ENCODE peak calls at places on chromosomes 6 and 20, in nine cellular contexts. One of them, this sample, is unnamed. For H3K9me3, the result is how much of the 10 kb centered on the place peaks cover.

GRCh38 chr6:13873288-13874190 is 51.2 kb upstream of the RNF182 start:
- DNase-seq in neural progenitor cell: peak
- DNase-seq in transverse colon: peak
- DNase-seq in fibroblast of lung: no peak
- DNase-seq in body of pancreas: peak
- DNase-seq in upper lobe of right lung: peak
- DNase-seq in cardiac muscle cell: peak
- DNase-seq in heart right ventricle: peak
- DNase-seq in ovary: peak
- DNase-seq in this sample: peak

GRCh38 chr6:52725530-52726192 is 37.6 kb downstream of the GSTA2 start:
- DNase-seq in neural progenitor cell: no peak
- DNase-seq in transverse colon: peak
- DNase-seq in fibroblast of lung: no peak
- DNase-seq in body of pancreas: peak
- DNase-seq in upper lobe of right lung: no peak
- DNase-seq in cardiac muscle cell: no peak
- DNase-seq in heart right ventricle: no peak
- DNase-seq in ovary: no peak
- DNase-seq in this sample: no peak

GRCh38 chr6:31597006-31597405 is 4.2 kb upstream of the NCR3 start:
- DNase-seq in neural progenitor cell: peak
- DNase-seq in transverse colon: no peak
- DNase-seq in fibroblast of lung: peak
- DNase-seq in body of pancreas: no peak
- DNase-seq in upper lobe of right lung: no peak
- DNase-seq in cardiac muscle cell: peak
- DNase-seq in heart right ventricle: no peak
- DNase-seq in ovary: no peak
- DNase-seq in this sample: no peak

GRCh38 chr6:97443408-97444080 is 160.5 kb upstream of the MMS22L start:
- DNase-seq in neural progenitor cell: no peak
- DNase-seq in transverse colon: no peak
- DNase-seq in fibroblast of lung: no peak
- DNase-seq in body of pancreas: no peak
- DNase-seq in upper lobe of right lung: no peak
- DNase-seq in cardiac muscle cell: no peak
- DNase-seq in heart right ventricle: no peak
- DNase-seq in ovary: no peak
- DNase-seq in this sample: no peak

GRCh38 chr6:68575765-68576439 is 59.2 kb upstream of the ADGRB3 start:
- DNase-seq in neural progenitor cell: peak
- DNase-seq in transverse colon: no peak
- DNase-seq in fibroblast of lung: peak
- DNase-seq in body of pancreas: peak
- DNase-seq in upper lobe of right lung: peak
- DNase-seq in cardiac muscle cell: peak
- DNase-seq in heart right ventricle: no peak
- DNase-seq in ovary: no peak
- DNase-seq in this sample: no peak

GRCh38 chr6:156853733-156854132 is 76.6 kb downstream of the ARID1B start:
- DNase-seq in neural progenitor cell: no peak
- DNase-seq in transverse colon: no peak
- DNase-seq in fibroblast of lung: no peak
- DNase-seq in body of pancreas: no peak
- DNase-seq in upper lobe of right lung: no peak
- DNase-seq in cardiac muscle cell: no peak
- DNase-seq in heart right ventricle: no peak
- DNase-seq in ovary: no peak
- DNase-seq in this sample: no peak

GRCh38 chr6:17038316-17038715 is 63.5 kb upstream of the STMND1 start:
- DNase-seq in neural progenitor cell: no peak
- DNase-seq in transverse colon: no peak
- DNase-seq in fibroblast of lung: peak
- DNase-seq in body of pancreas: no peak
- DNase-seq in upper lobe of right lung: no peak
- DNase-seq in cardiac muscle cell: no peak
- DNase-seq in heart right ventricle: no peak
- DNase-seq in ovary: no peak
- DNase-seq in this sample: no peak

GRCh38 chr6:107823047-107823557 is 1.0 kb downstream of the SCML4 start:
- DNase-seq in neural progenitor cell: no peak
- DNase-seq in transverse colon: no peak
- DNase-seq in fibroblast of lung: no peak
- DNase-seq in body of pancreas: no peak
- DNase-seq in upper lobe of right lung: no peak
- DNase-seq in cardiac muscle cell: no peak
- DNase-seq in heart right ventricle: no peak
- DNase-seq in ovary: no peak
- DNase-seq in this sample: peak

GRCh38 chr20:4563534-4563933 is 158.2 kb upstream of the PRND start:
- DNase-seq in neural progenitor cell: peak
- DNase-seq in transverse colon: no peak
- DNase-seq in fibroblast of lung: peak
- DNase-seq in body of pancreas: no peak
- DNase-seq in upper lobe of right lung: no peak
- DNase-seq in cardiac muscle cell: peak
- DNase-seq in heart right ventricle: no peak
- DNase-seq in ovary: no peak
- DNase-seq in this sample: no peak

GRCh38 chr6:168147205-168147738 is 68.3 kb upstream of the FRMD1 start:
- DNase-seq in neural progenitor cell: no peak
- DNase-seq in transverse colon: no peak
- DNase-seq in fibroblast of lung: no peak
- DNase-seq in body of pancreas: no peak
- DNase-seq in upper lobe of right lung: no peak
- DNase-seq in cardiac muscle cell: no peak
- DNase-seq in heart right ventricle: no peak
- DNase-seq in ovary: no peak
- DNase-seq in this sample: no peak

GRCh38 chr20:3751664-3752385 is 15.7 kb downstream of the ADISSP start:
- DNase-seq in neural progenitor cell: peak
- DNase-seq in transverse colon: peak
- DNase-seq in fibroblast of lung: no peak
- DNase-seq in body of pancreas: peak
- DNase-seq in upper lobe of right lung: peak
- DNase-seq in cardiac muscle cell: peak
- DNase-seq in heart right ventricle: peak
- DNase-seq in ovary: no peak
- DNase-seq in this sample: peak

GRCh38 chr6:36873612-36874011 is 991 bp downstream of the PPIL1 start:
- DNase-seq in neural progenitor cell: no peak
- DNase-seq in transverse colon: no peak
- DNase-seq in fibroblast of lung: no peak
- DNase-seq in body of pancreas: no peak
- DNase-seq in upper lobe of right lung: no peak
- DNase-seq in cardiac muscle cell: no peak
- DNase-seq in heart right ventricle: no peak
- DNase-seq in ovary: no peak
- DNase-seq in this sample: no peak

GRCh38 chr6:11701568-11701967 is 77.0 kb downstream of the ADTRP start:
- DNase-seq in neural progenitor cell: no peak
- DNase-seq in transverse colon: no peak
- DNase-seq in fibroblast of lung: no peak
- DNase-seq in body of pancreas: no peak
- DNase-seq in upper lobe of right lung: no peak
- DNase-seq in cardiac muscle cell: no peak
- DNase-seq in heart right ventricle: no peak
- DNase-seq in ovary: no peak
- DNase-seq in this sample: no peak

GRCh38 chr6:78629836-78630235 is 237.5 kb upstream of the IRAK1BP1 start:
- DNase-seq in neural progenitor cell: no peak
- DNase-seq in transverse colon: no peak
- DNase-seq in fibroblast of lung: no peak
- DNase-seq in body of pancreas: no peak
- DNase-seq in upper lobe of right lung: no peak
- DNase-seq in cardiac muscle cell: no peak
- DNase-seq in heart right ventricle: no peak
- DNase-seq in ovary: no peak
- DNase-seq in this sample: no peak

GRCh38 chr6:157869673-157870302 is 46.7 kb downstream of the SNX9 start:
- DNase-seq in neural progenitor cell: no peak
- DNase-seq in transverse colon: no peak
- DNase-seq in fibroblast of lung: no peak
- DNase-seq in body of pancreas: no peak
- DNase-seq in upper lobe of right lung: no peak
- DNase-seq in cardiac muscle cell: no peak
- DNase-seq in heart right ventricle: no peak
- DNase-seq in ovary: no peak
- DNase-seq in this sample: no peak

GRCh38 chr6:118881440-118882313 is 12.3 kb upstream of the ASF1A start:
- DNase-seq in neural progenitor cell: no peak
- DNase-seq in transverse colon: no peak
- DNase-seq in fibroblast of lung: no peak
- DNase-seq in body of pancreas: no peak
- DNase-seq in upper lobe of right lung: no peak
- DNase-seq in cardiac muscle cell: no peak
- DNase-seq in heart right ventricle: no peak
- DNase-seq in ovary: no peak
- DNase-seq in this sample: no peak

GRCh38 chr6:141874930-141875602 is 257.7 kb upstream of the GJE1 start:
- DNase-seq in neural progenitor cell: no peak
- DNase-seq in transverse colon: no peak
- DNase-seq in fibroblast of lung: peak
- DNase-seq in body of pancreas: no peak
- DNase-seq in upper lobe of right lung: no peak
- DNase-seq in cardiac muscle cell: no peak
- DNase-seq in heart right ventricle: no peak
- DNase-seq in ovary: no peak
- DNase-seq in this sample: no peak

GRCh38 chr6:79833264-79833663 is 114.1 kb downstream of the ELOVL4 start:
- DNase-seq in neural progenitor cell: no peak
- DNase-seq in transverse colon: no peak
- DNase-seq in fibroblast of lung: peak
- DNase-seq in body of pancreas: no peak
- DNase-seq in upper lobe of right lung: no peak
- DNase-seq in cardiac muscle cell: peak
- DNase-seq in heart right ventricle: no peak
- DNase-seq in ovary: no peak
- DNase-seq in this sample: no peak

GRCh38 chr6:133645000-133645619 is 243.8 kb upstream of the TCF21 start:
- DNase-seq in neural progenitor cell: no peak
- DNase-seq in transverse colon: no peak
- DNase-seq in fibroblast of lung: peak
- DNase-seq in body of pancreas: peak
- DNase-seq in upper lobe of right lung: no peak
- DNase-seq in cardiac muscle cell: no peak
- DNase-seq in heart right ventricle: no peak
- DNase-seq in ovary: peak
- DNase-seq in this sample: no peak

GRCh38 chr6:143286280-143286795 is 164.2 kb downstream of the ADAT2 start:
- DNase-seq in neural progenitor cell: no peak
- DNase-seq in transverse colon: no peak
- DNase-seq in fibroblast of lung: peak
- DNase-seq in body of pancreas: no peak
- DNase-seq in upper lobe of right lung: no peak
- DNase-seq in cardiac muscle cell: no peak
- DNase-seq in heart right ventricle: no peak
- DNase-seq in ovary: no peak
- DNase-seq in this sample: no peak

DNA sequence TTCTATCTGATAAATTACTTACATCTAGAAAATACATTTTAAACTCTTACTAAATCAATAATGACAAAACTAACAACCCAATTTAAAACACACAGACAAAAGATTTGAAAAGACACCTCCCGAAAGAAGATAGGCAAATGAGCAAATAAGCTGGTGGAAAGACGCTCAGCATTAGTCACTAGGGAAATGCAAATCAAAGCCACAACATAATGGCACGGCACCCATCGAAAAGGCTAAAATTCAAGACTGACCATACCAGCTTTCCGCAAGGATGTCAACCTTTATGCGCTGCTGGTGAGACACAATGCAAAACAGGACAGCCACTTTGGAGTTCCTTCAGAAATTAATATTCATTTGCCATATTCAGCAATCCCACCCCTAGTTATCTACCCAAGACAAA is 25.9 kb downstream of the TAF4 start:
- DNase-seq in neural progenitor cell: no peak
- DNase-seq in transverse colon: no peak
- DNase-seq in fibroblast of lung: no peak
- DNase-seq in body of pancreas: no peak
- DNase-seq in upper lobe of right lung: no peak
- DNase-seq in cardiac muscle cell: no peak
- DNase-seq in heart right ventricle: no peak
- DNase-seq in ovary: no peak
- DNase-seq in this sample: no peak
- H3K9me3 ChIP-seq in neural progenitor cell: under half
- H3K9me3 ChIP-seq in transverse colon: under half
- H3K9me3 ChIP-seq in fibroblast of lung: under half
- H3K9me3 ChIP-seq in body of pancreas: under half
- H3K9me3 ChIP-seq in upper lobe of right lung: under half
- H3K9me3 ChIP-seq in cardiac muscle cell: under half
- H3K9me3 ChIP-seq in heart right ventricle: under half
- H3K9me3 ChIP-seq in ovary: under half
- H3K9me3 ChIP-seq in this sample: under half

GRCh38 chr6:131054392-131055250 is 8.4 kb downstream of the EPB41L2 start:
- DNase-seq in neural progenitor cell: no peak
- DNase-seq in transverse colon: no peak
- DNase-seq in fibroblast of lung: no peak
- DNase-seq in body of pancreas: no peak
- DNase-seq in upper lobe of right lung: no peak
- DNase-seq in cardiac muscle cell: no peak
- DNase-seq in heart right ventricle: no peak
- DNase-seq in ovary: no peak
- DNase-seq in this sample: no peak
- H3K9me3 ChIP-seq in neural progenitor cell: under half
- H3K9me3 ChIP-seq in transverse colon: under half
- H3K9me3 ChIP-seq in fibroblast of lung: under half
- H3K9me3 ChIP-seq in body of pancreas: under half
- H3K9me3 ChIP-seq in upper lobe of right lung: under half
- H3K9me3 ChIP-seq in cardiac muscle cell: under half
- H3K9me3 ChIP-seq in heart right ventricle: under half
- H3K9me3 ChIP-seq in ovary: under half
- H3K9me3 ChIP-seq in this sample: under half

GRCh38 chr6:85810558-85810957 is 167.9 kb upstream of the SYNCRIP start:
- DNase-seq in neural progenitor cell: no peak
- DNase-seq in transverse colon: no peak
- DNase-seq in fibroblast of lung: no peak
- DNase-seq in body of pancreas: no peak
- DNase-seq in upper lobe of right lung: no peak
- DNase-seq in cardiac muscle cell: no peak
- DNase-seq in heart right ventricle: no peak
- DNase-seq in ovary: no peak
- DNase-seq in this sample: no peak
- H3K9me3 ChIP-seq in neural progenitor cell: under half
- H3K9me3 ChIP-seq in transverse colon: under half
- H3K9me3 ChIP-seq in fibroblast of lung: under half
- H3K9me3 ChIP-seq in body of pancreas: under half
- H3K9me3 ChIP-seq in upper lobe of right lung: under half
- H3K9me3 ChIP-seq in cardiac muscle cell: under half
- H3K9me3 ChIP-seq in heart right ventricle: under half
- H3K9me3 ChIP-seq in ovary: under half
- H3K9me3 ChIP-seq in this sample: under half

DNA sequence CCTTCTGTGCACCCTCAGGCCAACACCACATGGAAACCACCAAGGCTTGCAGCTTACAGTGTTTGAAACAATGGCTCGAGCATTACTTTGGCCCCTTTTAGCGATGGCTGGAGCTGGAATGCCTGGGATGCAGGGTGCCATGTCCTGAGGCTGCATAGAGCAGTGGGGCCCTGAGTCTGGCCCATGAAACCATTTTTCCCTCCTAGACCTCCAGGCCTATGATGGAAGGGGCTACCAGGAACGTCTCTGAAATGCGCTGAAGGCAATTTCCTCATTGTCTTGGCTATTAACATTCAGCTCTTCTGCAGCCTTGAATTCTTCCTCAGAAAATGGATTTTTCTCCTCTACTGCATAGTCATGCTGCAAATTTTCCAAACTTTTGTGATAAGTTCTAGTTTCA is 29.9 kb upstream of the SERINC1 start:
- DNase-seq in neural progenitor cell: no peak
- DNase-seq in transverse colon: no peak
- DNase-seq in fibroblast of lung: no peak
- DNase-seq in body of pancreas: no peak
- DNase-seq in upper lobe of right lung: no peak
- DNase-seq in cardiac muscle cell: no peak
- DNase-seq in heart right ventricle: no peak
- DNase-seq in ovary: no peak
- DNase-seq in this sample: no peak
- H3K9me3 ChIP-seq in neural progenitor cell: half or more
- H3K9me3 ChIP-seq in transverse colon: under half
- H3K9me3 ChIP-seq in fibroblast of lung: under half
- H3K9me3 ChIP-seq in body of pancreas: under half
- H3K9me3 ChIP-seq in upper lobe of right lung: under half
- H3K9me3 ChIP-seq in cardiac muscle cell: under half
- H3K9me3 ChIP-seq in heart right ventricle: half or more
- H3K9me3 ChIP-seq in ovary: under half
- H3K9me3 ChIP-seq in this sample: under half

This sample was measured in T-helper 17 cell.